ENCODE peak calls at places on chromosomes 16 and 17, in nine cellular contexts. One of them, this sample, is unnamed.

GRCh38 chr16:67030221-67030962 is 1.4 kb downstream of the CBFB start:
- DNase-seq in transverse colon: no peak
- DNase-seq in HCT116: no peak
- DNase-seq in uterus: no peak
- DNase-seq in tibial artery: peak
- DNase-seq in AG04450: no peak
- DNase-seq in RWPE1: no peak
- DNase-seq in aorta: no peak
- DNase-seq in endothelial cell of umbilical vein: no peak
- DNase-seq in this sample: no peak

GRCh38 chr16:2022723-2023097 is 3.1 kb downstream of the NPW start:
- DNase-seq in tibial artery: no peak
- DNase-seq in RWPE1: peak
- DNase-seq in endothelial cell of umbilical vein: no peak
- DNase-seq in AG04450: no peak
- DNase-seq in HCT116: no peak
- DNase-seq in aorta: no peak
- DNase-seq in uterus: peak
- DNase-seq in transverse colon: no peak
- DNase-seq in this sample: no peak

GRCh38 chr17:78611636-78612035 is 34.4 kb upstream of the DNAH17 start:
- DNase-seq in HCT116: no peak
- DNase-seq in endothelial cell of umbilical vein: no peak
- DNase-seq in AG04450: peak
- DNase-seq in aorta: peak
- DNase-seq in RWPE1: no peak
- DNase-seq in tibial artery: no peak
- DNase-seq in transverse colon: no peak
- DNase-seq in uterus: no peak
- DNase-seq in this sample: no peak

GRCh38 chr17:2067559-2067958 is 12.7 kb downstream of the HIC1 start:
- DNase-seq in HCT116: no peak
- DNase-seq in transverse colon: no peak
- DNase-seq in aorta: no peak
- DNase-seq in uterus: peak
- DNase-seq in AG04450: no peak
- DNase-seq in tibial artery: no peak
- DNase-seq in RWPE1: no peak
- DNase-seq in endothelial cell of umbilical vein: peak
- DNase-seq in this sample: peak

GRCh38 chr16:2149630-2150417 is 1.4 kb downstream of the RAB26 start:
- DNase-seq in uterus: no peak
- DNase-seq in tibial artery: no peak
- DNase-seq in AG04450: no peak
- DNase-seq in aorta: peak
- DNase-seq in HCT116: no peak
- DNase-seq in transverse colon: no peak
- DNase-seq in endothelial cell of umbilical vein: no peak
- DNase-seq in RWPE1: no peak
- DNase-seq in this sample: no peak

GRCh38 chr17:50423553-50424159 is 2.4 kb upstream of the ACSF2 start:
- DNase-seq in RWPE1: peak
- DNase-seq in AG04450: peak
- DNase-seq in HCT116: peak
- DNase-seq in tibial artery: peak
- DNase-seq in aorta: no peak
- DNase-seq in endothelial cell of umbilical vein: peak
- DNase-seq in transverse colon: no peak
- DNase-seq in uterus: peak
- DNase-seq in this sample: no peak

GRCh38 chr16:72455743-72456659 is 284.0 kb upstream of the PMFBP1 start:
- DNase-seq in endothelial cell of umbilical vein: peak
- DNase-seq in uterus: no peak
- DNase-seq in HCT116: no peak
- DNase-seq in aorta: no peak
- DNase-seq in RWPE1: no peak
- DNase-seq in tibial artery: no peak
- DNase-seq in AG04450: no peak
- DNase-seq in transverse colon: peak
- DNase-seq in this sample: no peak

GRCh38 chr17:77280304-77280910 is 139.6 kb downstream of the SEC14L1 start:
- DNase-seq in HCT116: peak
- DNase-seq in RWPE1: peak
- DNase-seq in endothelial cell of umbilical vein: peak
- DNase-seq in transverse colon: peak
- DNase-seq in uterus: no peak
- DNase-seq in AG04450: no peak
- DNase-seq in tibial artery: no peak
- DNase-seq in aorta: no peak
- DNase-seq in this sample: no peak

GRCh38 chr17:7712111-7712771 is 5.3 kb upstream of the DNAH2 start:
- DNase-seq in RWPE1: no peak
- DNase-seq in tibial artery: no peak
- DNase-seq in uterus: no peak
- DNase-seq in HCT116: no peak
- DNase-seq in AG04450: no peak
- DNase-seq in endothelial cell of umbilical vein: no peak
- DNase-seq in aorta: no peak
- DNase-seq in transverse colon: no peak
- DNase-seq in this sample: no peak

GRCh38 chr17:65030618-65031017 is 25.9 kb downstream of the GNA13 start:
- DNase-seq in uterus: no peak
- DNase-seq in endothelial cell of umbilical vein: no peak
- DNase-seq in HCT116: no peak
- DNase-seq in transverse colon: no peak
- DNase-seq in tibial artery: no peak
- DNase-seq in RWPE1: no peak
- DNase-seq in aorta: no peak
- DNase-seq in AG04450: no peak
- DNase-seq in this sample: no peak

GRCh38 chr16:10683160-10683559 is 11.6 kb downstream of the TEKT5 start:
- DNase-seq in transverse colon: no peak
- DNase-seq in RWPE1: no peak
- DNase-seq in HCT116: no peak
- DNase-seq in AG04450: no peak
- DNase-seq in uterus: no peak
- DNase-seq in endothelial cell of umbilical vein: no peak
- DNase-seq in tibial artery: no peak
- DNase-seq in aorta: peak
- DNase-seq in this sample: no peak

GRCh38 chr16:75116081-75116910 is at the start of gene LDHD:
- DNase-seq in endothelial cell of umbilical vein: peak
- DNase-seq in transverse colon: peak
- DNase-seq in uterus: peak
- DNase-seq in aorta: peak
- DNase-seq in tibial artery: peak
- DNase-seq in AG04450: no peak
- DNase-seq in HCT116: peak
- DNase-seq in RWPE1: peak
- DNase-seq in this sample: peak

GRCh38 chr16:16017812-16018211 is 68.4 kb downstream of the ABCC1 start:
- DNase-seq in HCT116: no peak
- DNase-seq in aorta: no peak
- DNase-seq in endothelial cell of umbilical vein: no peak
- DNase-seq in transverse colon: no peak
- DNase-seq in uterus: no peak
- DNase-seq in tibial artery: no peak
- DNase-seq in AG04450: no peak
- DNase-seq in RWPE1: no peak
- DNase-seq in this sample: no peak

GRCh38 chr17:49031965-49032928 is 35.1 kb downstream of the IGF2BP1 start:
- DNase-seq in RWPE1: peak
- DNase-seq in tibial artery: no peak
- DNase-seq in uterus: peak
- DNase-seq in HCT116: peak
- DNase-seq in endothelial cell of umbilical vein: peak
- DNase-seq in transverse colon: peak
- DNase-seq in aorta: no peak
- DNase-seq in AG04450: peak
- DNase-seq in this sample: no peak

DNA sequence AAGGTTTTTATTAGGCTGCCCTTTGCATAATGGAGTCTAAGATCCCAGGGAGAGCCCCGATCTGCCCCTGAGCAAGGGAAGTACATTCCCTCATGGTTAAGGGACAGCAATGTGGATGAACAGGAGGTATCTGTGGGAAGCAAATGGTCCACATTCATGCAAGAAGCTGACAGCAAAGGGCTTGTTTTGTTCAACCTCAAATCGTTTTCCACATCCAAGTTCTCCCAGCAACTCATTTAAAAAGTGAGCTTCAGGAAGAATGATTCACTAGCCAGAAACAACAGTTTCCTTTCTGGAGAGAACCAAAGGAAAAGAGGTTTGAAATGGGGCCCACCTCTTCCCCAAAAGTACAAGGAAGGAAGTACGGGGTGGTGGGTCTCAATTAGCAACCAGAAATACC is 9.4 kb downstream of the HSPB9 start:
- DNase-seq in RWPE1: no peak
- DNase-seq in tibial artery: no peak
- DNase-seq in transverse colon: no peak
- DNase-seq in endothelial cell of umbilical vein: peak
- DNase-seq in HCT116: no peak
- DNase-seq in uterus: no peak
- DNase-seq in aorta: no peak
- DNase-seq in AG04450: no peak
- DNase-seq in this sample: no peak
- H3K27ac ChIP-seq in RWPE1: no peak
- H3K27ac ChIP-seq in tibial artery: no peak
- H3K27ac ChIP-seq in transverse colon: peak
- H3K27ac ChIP-seq in endothelial cell of umbilical vein: peak
- H3K27ac ChIP-seq in HCT116: no peak
- H3K27ac ChIP-seq in uterus: peak
- H3K27ac ChIP-seq in aorta: no peak
- H3K27ac ChIP-seq in AG04450: no peak
- H3K27ac ChIP-seq in this sample: peak

DNA sequence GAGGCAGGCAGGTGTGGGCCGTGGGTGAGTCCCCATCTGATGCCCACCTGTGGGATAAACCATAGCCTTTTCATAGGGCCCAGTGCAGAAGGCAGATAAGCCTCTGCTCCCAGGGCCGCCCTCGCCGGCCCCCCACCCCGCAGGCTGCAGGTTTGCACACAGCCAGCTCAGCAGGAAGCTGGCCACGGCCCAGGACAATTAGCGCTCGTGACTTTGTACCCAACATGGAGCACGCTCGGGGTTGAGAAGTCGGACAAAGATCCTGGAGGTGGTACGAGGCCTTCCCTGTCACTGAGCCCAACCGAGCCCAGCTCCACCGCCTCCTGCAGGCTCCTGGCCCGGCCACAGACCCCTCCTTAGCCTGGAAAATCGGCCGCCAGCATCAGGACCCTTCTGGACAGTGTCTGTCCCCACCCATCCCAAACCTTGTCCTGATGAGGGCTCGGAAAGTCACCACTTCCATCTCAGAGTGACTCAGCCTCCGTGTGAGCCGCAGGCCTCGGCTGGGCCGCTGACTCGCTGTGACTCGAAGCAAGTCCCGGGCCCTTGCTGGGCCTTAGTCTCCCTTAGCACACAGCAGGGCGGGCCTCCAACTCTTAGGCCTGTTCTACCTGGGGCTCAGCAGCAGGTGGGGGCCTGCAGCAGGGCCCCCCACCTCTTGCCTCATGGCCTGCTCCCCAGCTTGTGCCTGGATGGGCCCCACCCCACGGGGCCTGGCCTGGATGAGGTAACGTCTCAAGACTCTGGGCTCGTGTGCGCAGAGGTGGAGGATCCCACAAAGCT is 22.7 kb downstream of the FAM83G start:
- DNase-seq in transverse colon: peak
- DNase-seq in RWPE1: no peak
- DNase-seq in endothelial cell of umbilical vein: peak
- DNase-seq in aorta: no peak
- DNase-seq in HCT116: peak
- DNase-seq in tibial artery: no peak
- DNase-seq in AG04450: no peak
- DNase-seq in uterus: no peak
- DNase-seq in this sample: no peak
- H3K27ac ChIP-seq in transverse colon: peak
- H3K27ac ChIP-seq in RWPE1: peak
- H3K27ac ChIP-seq in endothelial cell of umbilical vein: peak
- H3K27ac ChIP-seq in aorta: no peak
- H3K27ac ChIP-seq in HCT116: peak
- H3K27ac ChIP-seq in tibial artery: no peak
- H3K27ac ChIP-seq in AG04450: peak
- H3K27ac ChIP-seq in uterus: no peak
- H3K27ac ChIP-seq in this sample: no peak

GRCh38 chr17:35541434-35541833 is 4.0 kb upstream of the SLFN12L start:
- DNase-seq in aorta: no peak
- DNase-seq in HCT116: no peak
- DNase-seq in transverse colon: no peak
- DNase-seq in RWPE1: no peak
- DNase-seq in endothelial cell of umbilical vein: no peak
- DNase-seq in AG04450: no peak
- DNase-seq in uterus: no peak
- DNase-seq in tibial artery: no peak
- DNase-seq in this sample: no peak
- H3K27ac ChIP-seq in aorta: no peak
- H3K27ac ChIP-seq in HCT116: no peak
- H3K27ac ChIP-seq in transverse colon: peak
- H3K27ac ChIP-seq in RWPE1: no peak
- H3K27ac ChIP-seq in endothelial cell of umbilical vein: peak
- H3K27ac ChIP-seq in AG04450: no peak
- H3K27ac ChIP-seq in uterus: peak
- H3K27ac ChIP-seq in tibial artery: no peak
- H3K27ac ChIP-seq in this sample: peak

DNA sequence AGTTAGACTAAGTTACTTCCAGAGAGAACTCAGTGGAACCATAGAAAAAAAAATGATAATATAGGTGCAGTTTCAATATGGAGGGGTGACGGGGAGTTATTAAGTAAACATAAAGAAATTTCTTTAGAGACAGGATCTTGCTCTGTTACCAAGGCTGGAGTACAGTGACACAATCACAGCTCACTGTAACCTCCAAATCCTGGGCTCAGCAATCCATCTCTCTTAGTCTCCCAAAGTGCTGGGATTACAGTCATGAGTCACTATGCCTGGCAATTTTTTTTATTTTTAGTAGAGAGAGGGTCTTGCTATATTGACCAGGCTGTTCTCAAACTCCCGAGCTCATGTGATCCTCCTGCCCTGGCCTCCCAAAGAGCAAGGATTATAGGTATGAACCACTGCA is 48.8 kb downstream of the NLRC5 start:
- DNase-seq in tibial artery: no peak
- DNase-seq in AG04450: no peak
- DNase-seq in RWPE1: no peak
- DNase-seq in HCT116: no peak
- DNase-seq in endothelial cell of umbilical vein: no peak
- DNase-seq in transverse colon: no peak
- DNase-seq in aorta: no peak
- DNase-seq in uterus: no peak
- DNase-seq in this sample: no peak
- H3K27ac ChIP-seq in tibial artery: no peak
- H3K27ac ChIP-seq in AG04450: peak
- H3K27ac ChIP-seq in RWPE1: no peak
- H3K27ac ChIP-seq in HCT116: no peak
- H3K27ac ChIP-seq in endothelial cell of umbilical vein: no peak
- H3K27ac ChIP-seq in transverse colon: peak
- H3K27ac ChIP-seq in aorta: no peak
- H3K27ac ChIP-seq in uterus: no peak
- H3K27ac ChIP-seq in this sample: no peak

This sample was measured in psoas muscle.